ENCODE peak calls at places on chromosome 20, in six cellular contexts. C is naive thymus-derived CD4-positive, alpha-beta T cell; K is fibroblast of villous mesenchyme; Y is bronchial epithelial cell; O is mammary epithelial cell; M is K562. R is an unnamed sample.

GRCh38 chr20:48364688-48365421 is 462.9 kb downstream of the PREX1 start:
- DNase-seq in K (no peak), C (no peak), Y (no peak), O (no peak), M (no peak), R (no peak)

GRCh38 chr20:48463096-48463710 is 364.6 kb downstream of the PREX1 start:
- DNase-seq in O (no peak), M (no peak), C (no peak), K (no peak), Y (no peak), R (no peak)

GRCh38 chr20:62063981-62064787 is 1.5 kb downstream of the TAF4 start:
- DNase-seq in C (no peak), O (peak), K (no peak), M (no peak), Y (no peak), R (no peak)

GRCh38 chr20:17533396-17533795 is 2.2 kb upstream of the BFSP1 start:
- DNase-seq in C (no peak), O (peak), K (peak), Y (peak), M (peak), R (peak)

GRCh38 chr20:41158082-41158625 is 20.8 kb downstream of the PLCG1 start:
- DNase-seq in C (no peak), O (no peak), M (no peak), K (no peak), Y (no peak), R (no peak)

GRCh38 chr20:4511776-4512175 is 209.9 kb upstream of the PRND start:
- DNase-seq in K (no peak), O (no peak), C (no peak), Y (peak), M (no peak), R (no peak)

GRCh38 chr20:47543006-47543431 is 41.3 kb downstream of the NCOA3 start:
- DNase-seq in C (no peak), K (peak), M (peak), O (no peak), Y (no peak), R (no peak)

GRCh38 chr20:48631114-48632016 is 196.4 kb downstream of the PREX1 start:
- DNase-seq in O (no peak), K (peak), C (no peak), M (no peak), Y (no peak), R (no peak)

DNA sequence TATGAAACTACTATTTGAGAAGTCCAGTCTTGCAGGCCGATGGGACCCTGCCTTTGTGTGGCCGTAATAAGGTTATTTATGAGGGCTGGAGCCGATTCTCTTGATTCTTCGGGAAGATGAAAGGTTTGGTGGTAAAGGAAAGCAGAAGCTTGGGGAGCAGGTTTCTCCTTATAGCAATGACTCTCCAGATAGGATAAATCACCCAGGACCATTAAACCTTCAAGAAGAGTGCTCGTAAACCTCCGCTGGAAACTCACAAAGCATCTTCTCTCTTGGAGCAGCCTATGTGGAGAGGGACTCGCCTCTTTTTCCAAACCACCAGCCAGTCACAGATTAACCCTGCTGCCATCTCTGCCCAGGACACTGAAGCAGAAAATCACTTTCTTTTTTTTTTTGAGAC is 69.6 kb upstream of the SALL4 start:
- DNase-seq in K (peak), M (no peak), O (no peak), Y (no peak), C (no peak), R (no peak)
- H3K4me3 ChIP-seq in K (no peak), M (no peak), O (no peak), Y (no peak), C (no peak), R (no peak)

GRCh38 chr20:45343445-45343866 is 4.8 kb downstream of the SDC4 start:
- DNase-seq in M (peak), C (no peak), O (peak), Y (no peak), K (peak), R (no peak)
- H3K4me3 ChIP-seq in M (no peak), C (no peak), O (peak), Y (peak), K (peak), R (no peak)

GRCh38 chr20:33868042-33868441 is 56.9 kb downstream of the CHMP4B start:
- DNase-seq in Y (no peak), O (no peak), M (no peak), C (no peak), K (no peak), R (no peak)
- H3K4me3 ChIP-seq in Y (no peak), O (no peak), M (no peak), C (no peak), K (no peak), R (no peak)

GRCh38 chr20:50519036-50519780 is 9.0 kb downstream of the PTPN1 start:
- DNase-seq in Y (no peak), K (peak), M (no peak), C (peak), O (no peak), R (peak)

GRCh38 chr20:50517817-50518154 is 7.6 kb downstream of the PTPN1 start:
- DNase-seq in O (no peak), K (peak), Y (no peak), M (no peak), C (peak), R (peak)

GRCh38 chr20:50516935-50517816 is 7.0 kb downstream of the PTPN1 start:
- DNase-seq in M (no peak), Y (no peak), K (no peak), C (no peak), O (no peak), R (no peak)

GRCh38 chr20:50516180-50516934 is 6.2 kb downstream of the PTPN1 start:
- DNase-seq in K (no peak), Y (no peak), C (no peak), M (no peak), O (no peak), R (no peak)

DNA sequence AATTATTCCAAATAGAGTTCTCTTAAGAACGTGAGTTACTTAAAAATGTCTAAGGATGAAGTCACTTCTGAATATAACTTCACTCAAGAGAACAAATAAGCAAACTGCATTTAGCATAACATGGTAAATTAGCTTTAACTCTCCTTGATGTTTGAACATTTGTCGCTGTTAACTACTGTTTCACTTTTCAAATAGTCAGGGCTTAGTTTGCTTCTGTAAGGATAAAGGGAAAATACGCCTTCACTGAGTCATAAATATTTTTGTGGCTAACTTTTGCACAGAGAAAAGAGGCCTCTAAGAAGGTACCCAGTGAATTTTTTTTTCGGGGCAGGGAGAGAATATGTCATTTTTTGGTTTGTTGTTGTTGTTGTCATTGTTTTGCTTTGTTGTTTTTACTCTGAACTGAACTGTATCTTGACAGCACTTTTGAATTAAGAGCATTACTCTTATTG is 8.1 kb downstream of the PTPN1 start:
- DNase-seq in M (no peak), K (peak), Y (peak), C (no peak), O (peak), R (no peak)
- H3K4me3 ChIP-seq in M (no peak), K (peak), Y (no peak), C (peak), O (no peak), R (no peak)

DNA sequence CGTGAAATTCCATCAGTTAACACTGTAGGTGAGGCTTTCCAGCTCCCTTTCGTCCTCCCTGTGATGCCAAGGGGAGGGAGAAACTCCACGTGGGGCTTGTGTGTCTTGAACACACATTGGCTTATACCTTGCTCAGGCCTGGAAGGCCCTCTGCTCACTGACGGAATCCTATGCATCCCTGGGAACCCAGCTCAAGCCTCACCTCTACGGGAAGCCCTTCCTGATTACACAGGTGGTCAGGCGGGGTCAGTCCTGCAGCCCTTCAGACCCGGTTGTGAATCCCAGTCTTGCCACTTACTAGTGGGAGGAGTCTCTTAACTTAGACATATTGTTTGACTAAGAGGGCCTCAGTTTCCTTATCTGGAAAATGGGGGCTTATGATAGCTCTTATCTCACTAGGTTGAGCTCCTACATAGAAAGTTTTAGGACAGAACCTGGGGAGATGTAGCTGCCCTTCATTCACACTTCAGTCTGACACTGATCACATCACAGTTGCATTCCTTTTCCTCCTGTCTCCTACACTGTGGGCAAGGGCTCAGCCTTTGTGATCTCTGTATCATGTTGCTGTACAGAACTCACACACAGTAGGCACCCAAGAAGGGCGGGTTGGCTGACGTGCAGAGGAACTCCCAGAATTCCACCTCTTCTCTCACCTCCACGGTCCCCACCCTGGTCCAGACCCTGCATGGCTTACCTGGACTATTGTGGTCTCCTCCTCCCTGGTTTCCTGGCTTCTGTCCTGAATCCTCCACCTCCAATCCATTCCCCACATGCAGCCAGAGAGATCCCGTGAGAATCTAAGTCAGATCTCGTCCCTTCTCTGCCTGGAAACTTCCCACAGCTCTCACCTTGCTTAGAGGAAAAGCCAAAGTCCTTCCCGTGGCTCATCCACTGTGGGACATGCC is 129.6 kb downstream of the CEBPB start:
- DNase-seq in C (no peak), M (no peak), O (peak), K (no peak), Y (no peak), R (no peak)
- H3K4me3 ChIP-seq in C (no peak), M (no peak), O (peak), K (peak), Y (peak), R (no peak)

DNA sequence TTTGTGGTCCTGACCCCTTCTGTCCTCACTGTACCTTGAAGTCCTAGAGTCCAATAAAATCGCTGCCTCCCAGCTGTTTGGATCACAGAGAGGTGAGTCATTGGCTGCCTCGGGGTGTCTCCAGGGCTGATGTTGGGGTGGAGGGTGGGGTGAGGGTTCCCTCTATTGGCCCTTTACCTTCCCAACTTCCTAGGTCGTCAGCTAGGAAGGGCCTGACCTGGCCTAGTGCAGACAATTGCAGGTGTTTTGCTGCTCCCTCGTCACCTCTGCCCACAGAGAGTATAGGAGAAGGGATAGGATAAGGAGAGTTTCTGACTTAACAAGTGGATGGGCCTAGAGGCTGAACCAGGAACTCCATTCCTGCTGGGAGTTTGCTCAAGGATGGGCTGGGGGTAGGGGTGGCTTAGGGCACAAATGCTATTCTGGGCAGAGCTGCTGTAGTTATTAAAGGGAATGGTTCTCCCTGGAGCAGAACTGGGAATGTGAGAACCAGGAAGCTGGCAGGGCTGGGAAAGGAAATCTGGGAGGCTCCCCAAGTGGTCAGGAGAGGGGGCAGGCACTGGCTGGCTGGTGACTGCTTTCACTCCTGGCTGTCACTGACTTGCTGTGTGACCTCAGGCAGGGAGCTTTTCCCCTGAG is 1.4 kb downstream of the TP53INP2 start:
- DNase-seq in C (no peak), O (peak), Y (peak), M (peak), K (peak), R (no peak)
- H3K4me3 ChIP-seq in C (peak), O (no peak), Y (no peak), M (no peak), K (peak), R (no peak)

GRCh38 chr20:60407011-60407771 is 449.0 kb downstream of the CDH26 start:
- DNase-seq in Y (no peak), O (no peak), M (no peak), K (no peak), C (no peak), R (no peak)

GRCh38 chr20:60407938-60408337 is 449.7 kb downstream of the CDH26 start:
- DNase-seq in K (no peak), O (no peak), Y (no peak), M (no peak), C (no peak), R (peak)

GRCh38 chr20:60402209-60403058 is 444.2 kb downstream of the CDH26 start:
- DNase-seq in K (no peak), M (no peak), Y (no peak), O (no peak), C (no peak), R (peak)

GRCh38 chr20:60400567-60400966 is 442.3 kb downstream of the CDH26 start:
- DNase-seq in M (no peak), C (no peak), Y (no peak), K (no peak), O (no peak), R (no peak)

GRCh38 chr20:60403105-60403741 is 445.0 kb downstream of the CDH26 start:
- DNase-seq in M (no peak), K (no peak), Y (no peak), C (no peak), O (no peak), R (no peak)
- H3K4me3 ChIP-seq in M (no peak), K (no peak), Y (no peak), C (no peak), O (no peak), R (no peak)

DNA sequence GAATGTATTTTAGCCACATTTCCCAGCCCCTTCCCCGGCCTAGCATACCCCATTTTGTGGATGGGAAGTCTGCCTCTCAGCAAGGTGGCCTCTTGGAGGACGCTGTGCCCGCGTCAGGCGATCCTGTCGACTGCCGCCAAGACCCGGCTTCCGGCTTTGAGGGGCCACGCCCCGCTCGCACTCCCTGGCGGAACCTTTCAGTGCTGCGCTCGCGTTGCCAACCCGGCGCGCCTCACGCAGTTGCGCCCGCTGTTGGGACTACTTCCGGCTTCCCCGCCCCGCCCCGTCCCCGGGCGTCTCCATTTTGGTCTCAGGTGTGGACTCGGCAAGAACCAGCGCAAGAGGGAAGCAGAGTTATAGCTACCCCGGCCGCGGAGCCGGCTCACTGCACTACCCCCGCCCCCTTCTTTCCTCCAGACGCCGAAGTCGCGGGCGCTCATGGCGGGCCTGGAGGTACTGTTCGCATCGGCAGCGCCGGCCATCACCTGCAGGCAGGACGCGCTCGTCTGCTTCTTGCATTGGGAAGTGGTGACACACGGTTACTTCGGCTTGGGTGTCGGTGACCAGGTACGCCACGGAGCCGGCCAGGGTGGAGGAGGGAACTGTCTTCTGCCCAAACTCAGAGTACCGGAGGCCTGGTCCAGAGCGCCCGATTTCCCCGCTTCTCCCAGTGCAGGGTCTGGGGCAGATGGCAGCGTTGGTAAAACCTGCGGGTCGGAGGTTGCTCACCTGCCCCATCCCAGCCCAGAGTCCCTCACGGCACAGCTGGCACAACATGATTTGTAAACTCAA is at the start of gene PSMF1:
- DNase-seq in Y (peak), M (peak), O (peak), K (peak), C (peak), R (peak)
- H3K4me3 ChIP-seq in Y (peak), M (peak), O (peak), K (peak), C (peak), R (peak)

GRCh38 chr20:36421641-36422040 is 115.5 kb downstream of the DLGAP4 start:
- DNase-seq in O (peak), C (no peak), M (peak), Y (no peak), K (no peak), R (no peak)
- H3K4me3 ChIP-seq in O (no peak), C (no peak), M (no peak), Y (no peak), K (no peak), R (no peak)

GRCh38 chr20:3248167-3248992 is 9.4 kb upstream of the SLC4A11 start:
- DNase-seq in Y (peak), M (peak), C (no peak), O (no peak), K (peak), R (no peak)
- H3K4me3 ChIP-seq in Y (no peak), M (peak), C (no peak), O (no peak), K (peak), R (no peak)